ENCODE peak calls at places on chromosomes 5 and 9, in six cellular contexts. F, N, Y, R, D and I are unnamed samples.

GRCh38 chr5:146825033-146825432 is 53.5 kb downstream of the PPP2R2B start:
- DNase-seq in F (peak), N (peak), Y (no peak), R (peak), D (peak), I (peak)

GRCh38 chr5:14298126-14298847 is 155.1 kb downstream of the TRIO start:
- DNase-seq in F (no peak), N (peak), Y (no peak), R (no peak), D (no peak), I (no peak)

GRCh38 chr9:37710039-37710438 is 43.6 kb upstream of the TRMT10B start:
- DNase-seq in F (no peak), N (no peak), Y (no peak), R (no peak), D (no peak), I (no peak)

GRCh38 chr5:150160448-150161069 is 4.9 kb upstream of the PDGFRB start:
- DNase-seq in F (no peak), N (no peak), Y (no peak), R (no peak), D (no peak), I (no peak)

GRCh38 chr9:86022687-86023266 is 76.6 kb downstream of the GOLM1 start:
- DNase-seq in F (no peak), N (no peak), Y (no peak), R (no peak), D (no peak), I (no peak)

GRCh38 chr9:121744002-121744686 is 92.7 kb downstream of the DAB2IP start:
- DNase-seq in F (peak), N (peak), Y (peak), R (peak), D (no peak), I (peak)

GRCh38 chr5:13115476-13115875 is 829.0 kb downstream of the DNAH5 start:
- DNase-seq in F (no peak), N (no peak), Y (no peak), R (no peak), D (no peak), I (no peak)

GRCh38 chr5:129945779-129946270 is 41.6 kb downstream of the CHSY3 start:
- DNase-seq in F (no peak), N (no peak), Y (no peak), R (no peak), D (no peak), I (no peak)

GRCh38 chr5:160467555-160468418 is 46.1 kb downstream of the PTTG1 start:
- DNase-seq in F (peak), N (peak), Y (no peak), R (peak), D (no peak), I (peak)

GRCh38 chr9:75181748-75182147 is 93.4 kb downstream of the OSTF1 start:
- DNase-seq in F (no peak), N (peak), Y (no peak), R (no peak), D (no peak), I (peak)

GRCh38 chr5:43352131-43352530 is 38.9 kb upstream of the HMGCS1 start:
- DNase-seq in F (no peak), N (no peak), Y (no peak), R (no peak), D (no peak), I (no peak)

GRCh38 chr9:77952641-77953341 is 78.8 kb downstream of the GNAQ start:
- DNase-seq in F (no peak), N (peak), Y (no peak), R (no peak), D (no peak), I (no peak)

GRCh38 chr5:174376056-174376455 is 330.6 kb downstream of the NSG2 start:
- DNase-seq in F (no peak), N (no peak), Y (no peak), R (no peak), D (no peak), I (no peak)

GRCh38 chr9:14515564-14516198 is 177.6 kb downstream of the ZDHHC21 start:
- DNase-seq in F (no peak), N (no peak), Y (no peak), R (no peak), D (no peak), I (no peak)

GRCh38 chr5:14097998-14098471 is 45.1 kb upstream of the TRIO start:
- DNase-seq in F (no peak), N (peak), Y (no peak), R (no peak), D (no peak), I (no peak)

GRCh38 chr5:125913200-125913599 is 510.0 kb upstream of the GRAMD2B start:
- DNase-seq in F (no peak), N (no peak), Y (no peak), R (no peak), D (no peak), I (no peak)

GRCh38 chr5:167709625-167710024 is 581.8 kb upstream of the WWC1 start:
- DNase-seq in F (no peak), N (no peak), Y (no peak), R (no peak), D (no peak), I (no peak)

GRCh38 chr5:135662683-135663082 is 83.9 kb upstream of the CXCL14 start:
- DNase-seq in F (no peak), N (no peak), Y (no peak), R (no peak), D (no peak), I (no peak)

GRCh38 chr9:137176302-137177182 is 4.7 kb upstream of the TMEM210 start:
- DNase-seq in F (no peak), N (peak), Y (no peak), R (no peak), D (no peak), I (peak)

GRCh38 chr5:135223404-135223803 is 175.6 kb downstream of the MACROH2A1 start:
- DNase-seq in F (no peak), N (no peak), Y (no peak), R (no peak), D (no peak), I (no peak)

GRCh38 chr9:115261656-115262081 is 143.7 kb upstream of the TNC start:
- DNase-seq in F (no peak), N (peak), Y (no peak), R (no peak), D (no peak), I (no peak)

GRCh38 chr9:92158097-92158601 is 42.9 kb upstream of the SPTLC1 start:
- DNase-seq in F (no peak), N (no peak), Y (no peak), R (no peak), D (no peak), I (no peak)

GRCh38 chr5:167595196-167595595 is 696.2 kb upstream of the WWC1 start:
- DNase-seq in F (no peak), N (no peak), Y (no peak), R (no peak), D (no peak), I (no peak)

GRCh38 chr5:113232246-113232645 is 202.5 kb downstream of the TSSK1B start:
- DNase-seq in F (no peak), N (no peak), Y (no peak), R (no peak), D (no peak), I (no peak)

GRCh38 chr5:6359941-6360683 is 18.2 kb downstream of the MED10 start:
- DNase-seq in F (no peak), N (no peak), Y (no peak), R (no peak), D (no peak), I (no peak)

GRCh38 chr5:112968411-112969106 is 8.0 kb upstream of the DCP2 start:
- DNase-seq in F (no peak), N (peak), Y (no peak), R (no peak), D (no peak), I (no peak)

GRCh38 chr5:82561786-82562185 is 283.6 kb upstream of the RPS23 start:
- DNase-seq in F (no peak), N (no peak), Y (no peak), R (no peak), D (no peak), I (no peak)

GRCh38 chr9:131502781-131503625 is at the start of gene POMT1:
- DNase-seq in F (peak), N (peak), Y (peak), R (peak), D (peak), I (peak)

GRCh38 chr9:131505012-131505411 is 2.3 kb downstream of the POMT1 start:
- DNase-seq in F (no peak), N (no peak), Y (no peak), R (no peak), D (no peak), I (no peak)

GRCh38 chr9:131500939-131501541 is 1.7 kb upstream of the POMT1 start:
- DNase-seq in F (no peak), N (peak), Y (no peak), R (no peak), D (no peak), I (no peak)

GRCh38 chr9:131500377-131500776 is 2.3 kb upstream of the POMT1 start:
- DNase-seq in F (no peak), N (no peak), Y (no peak), R (no peak), D (no peak), I (no peak)

DNA sequence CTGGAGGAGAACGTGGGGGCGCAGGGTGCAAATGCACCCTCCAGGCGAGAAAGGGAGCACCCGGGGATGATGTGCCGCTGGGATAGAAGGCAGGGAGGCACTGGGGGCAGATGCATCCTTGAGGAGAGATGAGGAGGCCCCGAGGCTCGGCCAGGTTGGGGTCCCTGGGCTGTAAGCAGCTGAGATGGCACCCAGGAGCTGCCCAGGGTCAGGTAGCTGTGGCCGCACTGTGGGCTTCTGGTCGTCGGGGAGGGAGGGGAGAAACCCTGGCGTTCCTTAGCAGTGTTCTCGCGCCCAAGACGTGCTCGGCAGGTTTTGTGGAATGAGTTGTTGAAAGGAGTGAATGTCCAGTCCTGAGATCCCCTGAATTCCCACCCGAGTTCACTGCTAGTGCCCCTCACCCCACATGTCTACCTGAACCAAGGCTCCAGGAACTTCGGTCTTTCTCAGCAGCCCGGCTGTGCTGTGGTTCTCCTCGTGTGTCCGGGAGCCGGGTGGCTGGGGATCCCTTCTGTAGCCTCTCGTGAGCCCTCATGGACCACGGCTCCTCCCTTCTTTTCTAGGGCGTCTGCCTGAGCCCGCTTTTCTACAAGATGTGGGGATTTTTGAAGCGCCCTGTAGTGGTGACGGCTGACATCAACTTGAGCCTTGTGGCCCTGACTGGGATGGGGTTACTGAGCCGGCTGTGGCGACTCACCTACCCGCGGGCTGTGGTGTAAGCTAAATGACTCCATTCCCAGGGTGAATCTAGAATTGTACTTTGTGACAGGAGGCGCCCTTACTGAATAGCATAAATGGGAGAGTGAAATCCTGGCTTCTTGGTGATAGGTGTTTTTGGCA is 1.1 kb downstream of the POMT1 start:
- DNase-seq in F (no peak), N (peak), Y (no peak), R (no peak), D (no peak), I (peak)
- TF ChIP-seq CTCF in F (no peak), N (no peak), Y (no peak), R (no peak), D (no peak), I (no peak)

GRCh38 chr9:4666042-4666699 is at the start of gene SPATA6L:
- DNase-seq in F (peak), N (peak), Y (peak), R (peak), D (no peak), I (peak)
- TF ChIP-seq CTCF in F (no peak), N (no peak), Y (no peak), R (peak), D (peak), I (no peak)

GRCh38 chr5:176744584-176744965 is 65.8 kb upstream of the UNC5A start:
- DNase-seq in F (no peak), N (no peak), Y (no peak), R (no peak), D (no peak), I (no peak)
- TF ChIP-seq CTCF in F (no peak), N (peak), Y (no peak), R (peak), D (peak), I (peak)

GRCh38 chr5:90550963-90551362 is 7.6 kb upstream of the ADGRV1 start:
- DNase-seq in F (no peak), N (no peak), Y (no peak), R (no peak), D (no peak), I (no peak)

GRCh38 chr5:90554358-90555006 is 4.1 kb upstream of the ADGRV1 start:
- DNase-seq in F (no peak), N (no peak), Y (no peak), R (no peak), D (no peak), I (no peak)

GRCh38 chr5:90555666-90556065 is 2.9 kb upstream of the ADGRV1 start:
- DNase-seq in F (no peak), N (no peak), Y (no peak), R (no peak), D (no peak), I (no peak)

GRCh38 chr5:90551376-90551775 is 7.2 kb upstream of the ADGRV1 start:
- DNase-seq in F (no peak), N (no peak), Y (no peak), R (no peak), D (no peak), I (no peak)

GRCh38 chr5:90553711-90554110 is 4.9 kb upstream of the ADGRV1 start:
- DNase-seq in F (no peak), N (no peak), Y (no peak), R (no peak), D (no peak), I (no peak)
- TF ChIP-seq CTCF in F (no peak), N (no peak), Y (no peak), R (no peak), D (no peak), I (no peak)

GRCh38 chr9:88307136-88307535 is 81.1 kb upstream of the SPIN1 start:
- DNase-seq in F (no peak), N (no peak), Y (no peak), R (peak), D (no peak), I (no peak)

GRCh38 chr9:88300556-88300955 is 87.7 kb upstream of the SPIN1 start:
- DNase-seq in F (no peak), N (no peak), Y (no peak), R (no peak), D (no peak), I (no peak)

GRCh38 chr9:88303785-88304495 is 84.3 kb upstream of the SPIN1 start:
- DNase-seq in F (no peak), N (peak), Y (no peak), R (no peak), D (no peak), I (no peak)

GRCh38 chr9:88302579-88303324 is 85.5 kb upstream of the SPIN1 start:
- DNase-seq in F (no peak), N (no peak), Y (no peak), R (no peak), D (no peak), I (no peak)
- TF ChIP-seq CTCF in F (no peak), N (no peak), Y (no peak), R (no peak), D (no peak), I (no peak)

GRCh38 chr5:179679014-179679674 is 1.7 kb downstream of the CBY3 start:
- DNase-seq in F (peak), N (peak), Y (peak), R (peak), D (peak), I (no peak)
- TF ChIP-seq CTCF in F (peak), N (peak), Y (no peak), R (peak), D (peak), I (no peak)

DNA sequence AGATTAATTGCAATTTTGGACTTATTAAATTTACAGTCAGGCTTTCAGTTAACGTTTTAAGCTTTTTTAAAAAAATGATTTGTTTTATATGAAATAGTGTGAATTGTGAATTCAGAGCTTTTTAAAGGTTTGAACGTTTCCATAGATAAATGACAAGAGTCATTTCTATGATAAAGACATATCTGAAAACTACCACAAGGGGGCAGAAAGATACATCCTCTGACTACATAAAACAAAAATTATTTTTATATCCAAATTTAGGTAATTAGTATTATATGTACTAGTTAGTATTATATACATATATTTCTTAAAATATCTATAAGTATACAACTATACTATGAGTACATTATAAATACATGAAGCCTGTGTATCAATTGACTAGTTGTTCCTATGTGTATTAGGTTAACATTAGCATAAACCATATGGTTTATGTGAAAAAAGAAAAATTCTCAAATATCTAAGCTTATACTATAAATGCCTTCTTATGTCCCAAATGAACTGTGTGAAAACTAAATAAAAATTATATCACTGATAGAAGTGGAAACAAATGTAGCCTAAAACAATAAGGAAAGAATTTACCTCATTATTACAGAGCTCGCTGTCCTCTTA is 155.2 kb downstream of the MEF2C start:
- DNase-seq in F (no peak), N (peak), Y (no peak), R (no peak), D (no peak), I (no peak)
- TF ChIP-seq CTCF in F (peak), N (peak), Y (no peak), R (peak), D (peak), I (peak)

GRCh38 chr9:1001838-1002237 is 25.4 kb downstream of the DMRT3 start:
- DNase-seq in F (no peak), N (no peak), Y (no peak), R (no peak), D (no peak), I (no peak)

GRCh38 chr9:1007312-1007711 is 30.9 kb downstream of the DMRT3 start:
- DNase-seq in F (no peak), N (no peak), Y (no peak), R (no peak), D (no peak), I (no peak)

GRCh38 chr9:1002678-1003077 is 26.2 kb downstream of the DMRT3 start:
- DNase-seq in F (no peak), N (no peak), Y (no peak), R (no peak), D (no peak), I (no peak)

GRCh38 chr9:1008256-1008655 is 31.8 kb downstream of the DMRT3 start:
- DNase-seq in F (no peak), N (peak), Y (no peak), R (no peak), D (no peak), I (no peak)

DNA sequence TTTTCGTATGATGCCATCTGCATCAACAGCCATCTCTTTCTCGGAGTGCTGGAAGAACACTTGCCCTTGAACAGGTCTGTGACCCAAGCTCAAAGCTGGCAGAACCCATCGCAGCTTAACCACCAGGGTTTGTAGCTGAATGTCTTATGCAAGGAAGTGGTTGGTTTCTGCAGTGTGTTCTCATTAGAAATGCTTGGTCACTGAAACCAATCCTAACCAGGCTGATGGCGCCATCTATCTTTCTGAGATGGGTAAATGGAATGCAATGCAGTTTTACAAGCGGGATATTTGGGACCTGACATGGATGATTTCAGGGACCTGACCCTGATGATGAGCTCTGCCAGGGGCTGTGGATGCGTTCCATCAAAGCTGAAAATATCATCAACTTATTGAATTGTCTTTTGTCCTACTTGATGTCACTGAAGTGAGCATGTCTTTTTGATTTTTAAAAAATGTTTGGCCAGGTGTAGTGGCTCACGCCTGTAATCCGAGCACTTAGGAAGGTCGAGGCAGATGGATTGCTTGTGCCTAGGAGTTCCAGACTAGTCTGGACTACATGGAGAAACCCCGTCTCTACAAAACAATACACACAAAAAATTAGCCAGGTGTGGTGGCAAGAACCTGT is 28.7 kb downstream of the DMRT3 start:
- DNase-seq in F (peak), N (peak), Y (no peak), R (no peak), D (no peak), I (peak)
- TF ChIP-seq CTCF in F (peak), N (peak), Y (no peak), R (peak), D (peak), I (no peak)